ENCODE peak calls at places on chromosomes 1 and 21, in nine cellular contexts. K, F, V, W, P, L, Q, G and J are unnamed samples.

GRCh38 chr1:209257021-209257420 is 326.5 kb upstream of the CAMK1G start:
- DNase-seq in K (no peak), F (no peak), V (no peak), W (no peak), P (no peak), L (no peak), Q (no peak), G (no peak), J (no peak)

GRCh38 chr1:154791292-154792278 is 78.5 kb downstream of the KCNN3 start:
- DNase-seq in K (peak; percentile 36), F (peak; percentile 61), V (peak; percentile 38), W (peak; percentile 56), P (no peak), L (no peak), Q (peak; percentile 21), G (peak; percentile 100), J (no peak)

GRCh38 chr1:203084588-203085527 is 954 bp downstream of the MYOG start:
- DNase-seq in K (no peak), F (no peak), V (no peak), W (no peak), P (peak; percentile 50), L (no peak), Q (no peak), G (peak; percentile 23), J (no peak)

GRCh38 chr1:220741349-220741748 is 6.8 kb upstream of the MTARC2 start:
- DNase-seq in K (no peak), F (no peak), V (no peak), W (no peak), P (no peak), L (no peak), Q (no peak), G (no peak), J (no peak)

GRCh38 chr1:245704765-245705164 is 550.0 kb downstream of the KIF26B start:
- DNase-seq in K (peak; percentile 65), F (peak; percentile 48), V (peak; percentile 70), W (peak; percentile 80), P (no peak), L (no peak), Q (peak; percentile 58), G (no peak), J (no peak)

GRCh38 chr1:214123061-214123784 is 135.4 kb downstream of the PROX1 start:
- DNase-seq in K (peak; percentile 69), F (peak; percentile 46), V (peak; percentile 55), W (peak; percentile 64), P (peak; percentile 86), L (peak; percentile 64), Q (peak; percentile 57), G (peak; percentile 87), J (no peak)

GRCh38 chr21:39377444-39378050 is 28.7 kb upstream of the HMGN1 start:
- DNase-seq in K (peak; percentile 11), F (peak; percentile 78), V (no peak), W (peak; percentile 7), P (no peak), L (no peak), Q (no peak), G (no peak), J (no peak)

GRCh38 chr1:10674700-10675598 is 121.5 kb downstream of the CASZ1 start:
- DNase-seq in K (no peak), F (no peak), V (no peak), W (no peak), P (no peak), L (no peak), Q (no peak), G (no peak), J (no peak)

GRCh38 chr21:34808569-34809204 is 139.9 kb downstream of the CLIC6 start:
- DNase-seq in K (peak; percentile 91), F (peak; percentile 77), V (peak; percentile 93), W (peak; percentile 90), P (no peak), L (peak; percentile 88), Q (peak; percentile 88), G (no peak), J (no peak)

GRCh38 chr1:69312055-69312732 is 255.5 kb upstream of the LRRC7 start:
- DNase-seq in K (no peak), F (no peak), V (no peak), W (no peak), P (peak; percentile 82), L (no peak), Q (no peak), G (no peak), J (no peak)

GRCh38 chr1:210686841-210687240 is 358.1 kb downstream of the HHAT start:
- DNase-seq in K (no peak), F (no peak), V (no peak), W (no peak), P (no peak), L (no peak), Q (no peak), G (no peak), J (no peak)

GRCh38 chr1:237241038-237241437 is 199.1 kb downstream of the RYR2 start:
- DNase-seq in K (no peak), F (no peak), V (no peak), W (no peak), P (no peak), L (no peak), Q (no peak), G (no peak), J (no peak)

GRCh38 chr1:154876842-154877369 is 6.8 kb upstream of the KCNN3 start:
- DNase-seq in K (no peak), F (no peak), V (no peak), W (no peak), P (no peak), L (no peak), Q (no peak), G (no peak), J (no peak)

GRCh38 chr1:228155596-228156517 is 6.1 kb downstream of the GJC2 start:
- DNase-seq in K (no peak), F (no peak), V (no peak), W (no peak), P (no peak), L (no peak), Q (no peak), G (no peak), J (no peak)

GRCh38 chr1:162141273-162142023 is 72.0 kb downstream of the NOS1AP start:
- DNase-seq in K (peak; percentile 77), F (peak; percentile 67), V (peak; percentile 66), W (peak; percentile 77), P (no peak), L (peak; percentile 43), Q (peak; percentile 42), G (no peak), J (no peak)

GRCh38 chr1:112527266-112528010 is 18.7 kb downstream of the WNT2B start:
- DNase-seq in K (peak; percentile 50), F (no peak), V (peak; percentile 81), W (peak; percentile 86), P (no peak), L (no peak), Q (peak; percentile 61), G (no peak), J (no peak)

GRCh38 chr1:112026018-112026417 is 36.5 kb upstream of the KCND3 start:
- DNase-seq in K (peak; percentile 7), F (peak; percentile 47), V (peak; percentile 42), W (peak; percentile 61), P (no peak), L (no peak), Q (no peak), G (no peak), J (no peak)

GRCh38 chr1:203650012-203650836 is 23.6 kb downstream of the ATP2B4 start:
- DNase-seq in K (peak; percentile 76), F (peak; percentile 96), V (peak; percentile 68), W (peak; percentile 80), P (peak; percentile 86), L (peak; percentile 65), Q (peak; percentile 74), G (peak; percentile 93), J (peak; percentile 88)

GRCh38 chr1:35622510-35623171 is 18.7 kb downstream of the PSMB2 start:
- DNase-seq in K (no peak), F (no peak), V (no peak), W (no peak), P (no peak), L (no peak), Q (no peak), G (no peak), J (no peak)

GRCh38 chr1:27961646-27962221 is 2.0 kb downstream of the XKR8 start:
- DNase-seq in K (peak; percentile 27), F (no peak), V (no peak), W (no peak), P (no peak), L (no peak), Q (no peak), G (no peak), J (no peak)

GRCh38 chr1:15028117-15028516 is 125.4 kb upstream of the TMEM51 start:
- DNase-seq in K (peak; percentile 98), F (peak; percentile 61), V (peak; percentile 97), W (peak; percentile 98), P (peak; percentile 48), L (peak; percentile 66), Q (peak; percentile 85), G (no peak), J (peak; percentile 97)

GRCh38 chr1:6246497-6247295 is 2.7 kb downstream of the HES3 start:
- DNase-seq in K (peak; percentile 75), F (peak; percentile 47), V (no peak), W (peak; percentile 57), P (peak; percentile 95), L (peak; percentile 71), Q (peak; percentile 61), G (peak; percentile 53), J (peak; percentile 94)

GRCh38 chr1:54850737-54851136 is 36.3 kb downstream of the DHCR24 start:
- DNase-seq in K (peak; percentile 99), F (peak; percentile 14), V (peak; percentile 97), W (peak; percentile 97), P (no peak), L (peak; percentile 94), Q (peak; percentile 99), G (no peak), J (no peak)
- H3K9ac ChIP-seq in K (peak overlapping the region; percentile 63), F (no peak overlapping the region), V (peak overlapping the region; percentile 13), W (no peak overlapping the region), P (no peak overlapping the region), L (peak overlapping the region; percentile 66), Q (no peak overlapping the region), G (no peak overlapping the region), J (no peak overlapping the region)

DNA sequence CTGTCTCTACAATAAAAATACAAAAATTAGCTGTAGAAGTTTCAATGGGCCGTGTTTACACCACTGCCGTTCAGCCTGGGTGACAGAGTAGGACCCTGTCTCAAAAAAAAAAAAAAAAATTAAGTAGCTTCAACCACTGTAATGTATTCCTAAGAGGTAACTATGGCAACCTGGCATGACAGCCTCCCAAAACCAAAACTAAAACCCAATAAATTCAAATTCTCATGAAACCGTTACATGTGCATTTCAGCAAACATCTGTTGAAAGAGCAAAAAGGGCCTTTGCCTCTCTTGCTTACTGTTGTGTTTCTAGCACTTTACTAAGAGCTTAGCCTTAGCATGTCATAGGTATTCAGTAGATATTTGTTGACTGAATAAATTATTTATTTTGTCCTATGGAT is 33.5 kb downstream of the ODR4 start:
- DNase-seq in K (no peak), F (no peak), V (no peak), W (no peak), P (no peak), L (peak; percentile 18), Q (no peak), G (peak; percentile 84), J (no peak)
- H3K9ac ChIP-seq in K (no peak overlapping the region), F (no peak overlapping the region), V (no peak overlapping the region), W (no peak overlapping the region), P (no peak overlapping the region), L (no peak overlapping the region), Q (no peak overlapping the region), G (peak overlapping the region; percentile 2), J (no peak overlapping the region)

GRCh38 chr1:234978397-234979291 is 150.0 kb downstream of the TOMM20 start:
- DNase-seq in K (peak; percentile 72), F (peak; percentile 52), V (peak; percentile 89), W (peak; percentile 88), P (no peak), L (peak; percentile 91), Q (peak; percentile 93), G (peak; percentile 80), J (no peak)
- H3K9ac ChIP-seq in K (peak overlapping the region; percentile 50), F (peak overlapping the region; percentile 23), V (peak overlapping the region; percentile 75), W (peak overlapping the region; percentile 53), P (no peak overlapping the region), L (peak overlapping the region; percentile 80), Q (peak overlapping the region; percentile 39), G (peak overlapping the region; percentile 15), J (peak overlapping the region; percentile 26)

GRCh38 chr21:42061866-42062542 is 9.1 kb upstream of the UMODL1 start:
- DNase-seq in K (peak; percentile 20), F (no peak), V (no peak), W (no peak), P (peak; percentile 27), L (no peak), Q (no peak), G (peak; percentile 98), J (peak; percentile 58)
- H3K9ac ChIP-seq in K (no peak overlapping the region), F (no peak overlapping the region), V (no peak overlapping the region), W (no peak overlapping the region), P (no peak overlapping the region), L (no peak overlapping the region), Q (no peak overlapping the region), G (peak overlapping the region; percentile 92), J (no peak overlapping the region)